ENCODE peak calls at places on chromosomes 13 and 19, in five cellular contexts. One of them, this sample, is unnamed. For H3K9me3, the result is how much of the 10 kb centered on the place peaks cover.

GRCh38 chr13:109610517-109610916 is 175.9 kb downstream of the IRS2 start:
- DNase-seq in heart left ventricle: peak
- DNase-seq in IMR-90: no peak
- DNase-seq in testis: peak
- DNase-seq in body of pancreas: peak
- DNase-seq in this sample: peak

GRCh38 chr19:48059331-48059730 is 15.5 kb upstream of the CABP5 start:
- DNase-seq in heart left ventricle: no peak
- DNase-seq in IMR-90: no peak
- DNase-seq in testis: no peak
- DNase-seq in body of pancreas: no peak
- DNase-seq in this sample: peak

GRCh38 chr13:40061466-40062450 is 406.3 kb downstream of the COG6 start:
- DNase-seq in heart left ventricle: no peak
- DNase-seq in IMR-90: no peak
- DNase-seq in testis: no peak
- DNase-seq in body of pancreas: peak
- DNase-seq in this sample: no peak

GRCh38 chr19:39643591-39643990 is 12.1 kb upstream of the LGALS16 start:
- DNase-seq in heart left ventricle: no peak
- DNase-seq in IMR-90: no peak
- DNase-seq in testis: no peak
- DNase-seq in body of pancreas: no peak
- DNase-seq in this sample: no peak

GRCh38 chr13:38321654-38322053 is 28.0 kb upstream of the UFM1 start:
- DNase-seq in heart left ventricle: no peak
- DNase-seq in IMR-90: no peak
- DNase-seq in testis: no peak
- DNase-seq in body of pancreas: no peak
- DNase-seq in this sample: no peak

GRCh38 chr13:95100525-95101121 is 200.6 kb downstream of the ABCC4 start:
- DNase-seq in heart left ventricle: no peak
- DNase-seq in IMR-90: peak
- DNase-seq in testis: no peak
- DNase-seq in body of pancreas: no peak
- DNase-seq in this sample: no peak

GRCh38 chr19:518292-519231 is 11.3 kb downstream of the TPGS1 start:
- DNase-seq in heart left ventricle: no peak
- DNase-seq in IMR-90: peak
- DNase-seq in testis: no peak
- DNase-seq in body of pancreas: no peak
- DNase-seq in this sample: peak

GRCh38 chr13:40102854-40103253 is 447.4 kb downstream of the COG6 start:
- DNase-seq in heart left ventricle: no peak
- DNase-seq in IMR-90: peak
- DNase-seq in testis: no peak
- DNase-seq in body of pancreas: no peak
- DNase-seq in this sample: no peak

GRCh38 chr19:30161770-30162169 is 210.4 kb upstream of the ZNF536 start:
- DNase-seq in heart left ventricle: no peak
- DNase-seq in IMR-90: no peak
- DNase-seq in testis: no peak
- DNase-seq in body of pancreas: no peak
- DNase-seq in this sample: no peak

GRCh38 chr19:5037936-5038335 is 69.0 kb downstream of the KDM4B start:
- DNase-seq in heart left ventricle: no peak
- DNase-seq in IMR-90: no peak
- DNase-seq in testis: no peak
- DNase-seq in body of pancreas: no peak
- DNase-seq in this sample: no peak

GRCh38 chr19:50516456-50516855 is 2.7 kb upstream of the ASPDH start:
- DNase-seq in heart left ventricle: no peak
- DNase-seq in IMR-90: no peak
- DNase-seq in testis: no peak
- DNase-seq in body of pancreas: no peak
- DNase-seq in this sample: no peak

GRCh38 chr19:46859637-46860124 is 1.1 kb upstream of the ARHGAP35 start:
- DNase-seq in heart left ventricle: peak
- DNase-seq in IMR-90: peak
- DNase-seq in testis: peak
- DNase-seq in body of pancreas: peak
- DNase-seq in this sample: peak

GRCh38 chr13:109243311-109243951 is 543.0 kb downstream of the IRS2 start:
- DNase-seq in heart left ventricle: peak
- DNase-seq in IMR-90: peak
- DNase-seq in testis: no peak
- DNase-seq in body of pancreas: no peak
- DNase-seq in this sample: no peak

GRCh38 chr13:21673592-21674270 is 2.9 kb downstream of the FGF9 start:
- DNase-seq in heart left ventricle: peak
- DNase-seq in IMR-90: peak
- DNase-seq in testis: peak
- DNase-seq in body of pancreas: peak
- DNase-seq in this sample: peak

GRCh38 chr19:16588089-16588823 is 16.0 kb upstream of the SLC35E1 start:
- DNase-seq in heart left ventricle: no peak
- DNase-seq in IMR-90: peak
- DNase-seq in testis: peak
- DNase-seq in body of pancreas: peak
- DNase-seq in this sample: no peak

GRCh38 chr13:44955421-44955820 is 33.9 kb downstream of the NUFIP1 start:
- DNase-seq in heart left ventricle: no peak
- DNase-seq in IMR-90: no peak
- DNase-seq in testis: peak
- DNase-seq in body of pancreas: peak
- DNase-seq in this sample: no peak

GRCh38 chr13:32537580-32538233 is 888 bp downstream of the N4BP2L2 start:
- DNase-seq in heart left ventricle: peak
- DNase-seq in IMR-90: no peak
- DNase-seq in testis: peak
- DNase-seq in body of pancreas: peak
- DNase-seq in this sample: no peak

GRCh38 chr19:17950310-17951150 is 16.4 kb upstream of the KCNN1 start:
- DNase-seq in heart left ventricle: no peak
- DNase-seq in IMR-90: no peak
- DNase-seq in testis: no peak
- DNase-seq in body of pancreas: no peak
- DNase-seq in this sample: no peak

GRCh38 chr13:44629465-44630183 is 53.5 kb upstream of the TSC22D1 start:
- DNase-seq in heart left ventricle: no peak
- DNase-seq in IMR-90: peak
- DNase-seq in testis: no peak
- DNase-seq in body of pancreas: no peak
- DNase-seq in this sample: no peak

GRCh38 chr19:17500447-17501198 is 10.8 kb upstream of the PGLS start:
- DNase-seq in heart left ventricle: no peak
- DNase-seq in IMR-90: no peak
- DNase-seq in testis: no peak
- DNase-seq in body of pancreas: no peak
- DNase-seq in this sample: no peak

GRCh38 chr13:27140060-27140459 is 31.6 kb downstream of the USP12 start:
- DNase-seq in heart left ventricle: no peak
- DNase-seq in IMR-90: no peak
- DNase-seq in testis: no peak
- DNase-seq in body of pancreas: no peak
- DNase-seq in this sample: no peak

GRCh38 chr19:29449371-29449770 is 76.4 kb upstream of the VSTM2B start:
- DNase-seq in heart left ventricle: no peak
- DNase-seq in IMR-90: no peak
- DNase-seq in testis: no peak
- DNase-seq in body of pancreas: no peak
- DNase-seq in this sample: no peak

GRCh38 chr19:46715620-46716012 is 1.3 kb downstream of the PRKD2 start:
- DNase-seq in heart left ventricle: no peak
- DNase-seq in IMR-90: no peak
- DNase-seq in testis: no peak
- DNase-seq in body of pancreas: no peak
- DNase-seq in this sample: peak

GRCh38 chr13:41917641-41918040 is 43.3 kb downstream of the VWA8 start:
- DNase-seq in heart left ventricle: no peak
- DNase-seq in IMR-90: peak
- DNase-seq in testis: no peak
- DNase-seq in body of pancreas: no peak
- DNase-seq in this sample: no peak

GRCh38 chr19:39126312-39126561 is 651 bp downstream of the PAK4 start:
- DNase-seq in heart left ventricle: no peak
- DNase-seq in IMR-90: no peak
- DNase-seq in testis: no peak
- DNase-seq in body of pancreas: no peak
- DNase-seq in this sample: no peak

GRCh38 chr19:43532571-43532961 is 422 bp upstream of the ZNF575 start:
- DNase-seq in heart left ventricle: peak
- DNase-seq in IMR-90: no peak
- DNase-seq in testis: peak
- DNase-seq in body of pancreas: peak
- DNase-seq in this sample: peak

GRCh38 chr13:93690139-93690538 is 463.5 kb downstream of the GPC6 start:
- DNase-seq in heart left ventricle: no peak
- DNase-seq in IMR-90: peak
- DNase-seq in testis: no peak
- DNase-seq in body of pancreas: no peak
- DNase-seq in this sample: no peak

GRCh38 chr19:53882391-53883050 is 524 bp downstream of the PRKCG start:
- DNase-seq in heart left ventricle: no peak
- DNase-seq in IMR-90: no peak
- DNase-seq in testis: no peak
- DNase-seq in body of pancreas: no peak
- DNase-seq in this sample: no peak

GRCh38 chr13:69585656-69586055 is 522.0 kb upstream of the ATXN8OS start:
- DNase-seq in heart left ventricle: no peak
- DNase-seq in IMR-90: no peak
- DNase-seq in testis: no peak
- DNase-seq in body of pancreas: no peak
- DNase-seq in this sample: no peak

DNA sequence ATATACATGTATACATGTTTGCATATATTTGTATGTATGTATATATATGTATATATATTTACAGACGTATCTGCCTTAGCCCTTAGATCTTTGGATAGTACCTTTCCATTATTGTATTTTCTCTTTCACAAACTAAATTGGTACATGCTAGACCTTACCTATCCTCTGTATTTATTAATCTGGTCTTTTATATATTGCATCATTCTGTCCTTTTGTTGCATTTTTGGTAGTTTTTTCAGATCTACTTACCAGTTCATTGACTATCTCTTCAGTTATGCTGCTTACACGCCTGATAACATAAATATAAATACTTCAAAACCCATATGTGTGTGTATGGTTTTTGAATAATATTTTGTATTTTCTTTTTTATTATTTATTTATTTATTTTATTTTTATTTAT is 11.7 kb downstream of the ZNF613 start:
- DNase-seq in heart left ventricle: no peak
- DNase-seq in IMR-90: no peak
- DNase-seq in testis: no peak
- DNase-seq in body of pancreas: no peak
- DNase-seq in this sample: no peak
- H3K9me3 ChIP-seq in heart left ventricle: under half
- H3K9me3 ChIP-seq in IMR-90: under half
- H3K9me3 ChIP-seq in testis: under half
- H3K9me3 ChIP-seq in body of pancreas: under half
- H3K9me3 ChIP-seq in this sample: under half

DNA sequence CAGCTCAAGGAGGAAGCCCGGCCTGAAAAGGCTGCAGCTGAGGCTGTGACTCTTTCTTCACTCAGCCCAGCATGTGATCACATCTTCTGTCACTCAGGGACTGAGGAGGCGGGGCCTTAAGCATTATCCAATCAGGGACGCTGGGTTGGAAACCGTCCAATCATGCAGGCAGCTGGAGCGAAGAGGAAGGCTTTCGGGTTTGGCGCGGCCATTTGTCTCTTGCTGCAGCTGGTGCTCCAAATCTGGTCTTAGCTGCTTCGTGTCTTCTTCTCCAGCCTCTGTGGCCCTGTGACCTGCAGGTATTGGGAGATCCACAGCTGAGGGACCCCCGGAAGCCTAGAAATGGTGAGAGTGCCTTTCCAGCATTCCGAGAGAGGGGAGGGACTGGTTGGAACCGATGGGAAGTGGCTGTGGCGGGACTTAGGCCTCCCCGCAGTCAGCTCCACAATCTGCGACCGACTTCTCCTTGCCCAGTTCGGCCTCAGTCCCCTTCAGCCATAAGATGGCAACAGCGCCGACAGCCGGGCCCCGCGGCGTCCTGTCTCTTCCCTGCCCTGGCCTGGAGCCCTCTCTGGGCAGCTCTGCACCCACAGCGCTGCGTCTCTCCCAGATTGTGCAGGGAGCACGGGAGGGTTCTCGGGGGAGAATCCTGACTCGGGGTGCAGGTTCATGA is at the start of gene ZNF90:
- DNase-seq in heart left ventricle: peak
- DNase-seq in IMR-90: peak
- DNase-seq in testis: peak
- DNase-seq in body of pancreas: peak
- DNase-seq in this sample: peak
- TF ChIP-seq POLR2A in heart left ventricle: peak
- TF ChIP-seq POLR2A in IMR-90: no peak
- TF ChIP-seq POLR2A in testis: no peak
- TF ChIP-seq POLR2A in body of pancreas: no peak
- TF ChIP-seq POLR2A in this sample: no peak

DNA sequence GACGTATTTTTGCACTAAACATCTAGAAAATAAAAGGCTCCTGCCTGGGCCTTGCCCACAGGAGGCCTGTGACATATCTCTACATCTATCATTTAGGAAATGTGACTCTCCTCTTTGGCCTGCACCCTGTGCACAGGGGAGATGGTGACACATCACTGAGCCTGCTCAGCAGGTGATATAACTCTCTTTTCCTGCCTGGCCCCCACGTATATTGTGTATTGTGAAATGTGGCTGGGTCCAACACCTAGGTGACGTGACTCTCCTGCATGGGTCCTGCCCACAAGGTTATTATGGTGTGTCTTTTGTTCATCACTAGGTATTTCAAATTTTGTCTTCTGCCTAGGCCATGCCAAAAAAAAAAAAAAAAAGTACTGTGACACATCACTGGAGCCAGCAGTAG is 61.4 kb upstream of the ZNF724 start:
- DNase-seq in heart left ventricle: no peak
- DNase-seq in IMR-90: no peak
- DNase-seq in testis: no peak
- DNase-seq in body of pancreas: no peak
- DNase-seq in this sample: no peak
- H3K9me3 ChIP-seq in heart left ventricle: under half
- H3K9me3 ChIP-seq in IMR-90: under half
- H3K9me3 ChIP-seq in testis: under half
- H3K9me3 ChIP-seq in body of pancreas: under half
- H3K9me3 ChIP-seq in this sample: under half

GRCh38 chr19:7971553-7972520 is 28.4 kb upstream of the TIMM44 start:
- DNase-seq in heart left ventricle: no peak
- DNase-seq in IMR-90: no peak
- DNase-seq in testis: no peak
- DNase-seq in body of pancreas: no peak
- DNase-seq in this sample: no peak
- TF ChIP-seq POLR2A in heart left ventricle: no peak
- TF ChIP-seq POLR2A in IMR-90: no peak
- TF ChIP-seq POLR2A in testis: no peak
- TF ChIP-seq POLR2A in body of pancreas: no peak
- TF ChIP-seq POLR2A in this sample: no peak